ENCODE peak calls at places on chromosomes 6 and 20, in four cellular contexts. E is K562, Z is GM12878, D is HepG2. A is an unnamed sample.

GRCh38 chr6:100103194-100103593 is 109.2 kb upstream of the MCHR2 start:
- DNase-seq in E (no peak), Z (no peak), D (no peak), A (no peak)

GRCh38 chr6:108175592-108176279 is 9.9 kb downstream of the NR2E1 start:
- DNase-seq in E (peak), Z (no peak), D (no peak), A (peak)

GRCh38 chr6:165697171-165697570 is 34.1 kb upstream of the PDE10A start:
- DNase-seq in E (no peak), Z (no peak), D (no peak), A (no peak)

GRCh38 chr20:49584418-49585382 is 16.8 kb upstream of the PTGIS start:
- DNase-seq in E (no peak), Z (no peak), D (no peak), A (no peak)

GRCh38 chr20:56414842-56415765 is 3.0 kb downstream of the CASS4 start:
- DNase-seq in E (peak), Z (no peak), D (no peak), A (no peak)

GRCh38 chr6:13536796-13537526 is 37.4 kb upstream of the SIRT5 start:
- DNase-seq in E (no peak), Z (no peak), D (no peak), A (no peak)

GRCh38 chr6:83514877-83515466 is 2.6 kb downstream of the PRSS35 start:
- DNase-seq in E (peak), Z (peak), D (peak), A (peak)

GRCh38 chr20:1818247-1818840 is 76.9 kb upstream of the SIRPA start:
- DNase-seq in E (no peak), Z (no peak), D (no peak), A (no peak)

GRCh38 chr6:34412054-34412453 is 13.8 kb downstream of the RPS10 start:
- DNase-seq in E (no peak), Z (no peak), D (no peak), A (no peak)

GRCh38 chr6:88402909-88403308 is 236.8 kb upstream of the CNR1 start:
- DNase-seq in E (no peak), Z (no peak), D (no peak), A (no peak)

GRCh38 chr6:110949679-110950285 is 8.7 kb upstream of the GTF3C6 start:
- DNase-seq in E (peak), Z (no peak), D (no peak), A (no peak)

GRCh38 chr6:102619585-102619984 is 1226.1 kb downstream of the GRIK2 start:
- DNase-seq in E (no peak), Z (no peak), D (peak), A (no peak)

GRCh38 chr20:26167499-26167898 is 470.8 kb upstream of the ZNF337 start:
- DNase-seq in E (no peak), Z (no peak), D (no peak), A (no peak)

GRCh38 chr6:43915213-43915869 is 145.3 kb downstream of the VEGFA start:
- DNase-seq in E (no peak), Z (no peak), D (no peak), A (no peak)

GRCh38 chr6:166041277-166041676 is 126.4 kb downstream of the TBXT start:
- DNase-seq in E (no peak), Z (no peak), D (no peak), A (no peak)

GRCh38 chr6:130276507-130276906 is 53.8 kb upstream of the SAMD3 start:
- DNase-seq in E (no peak), Z (no peak), D (no peak), A (no peak)
- TF ChIP-seq CREM in E (no peak), Z (no peak), D (no peak), A (no peak)

DNA sequence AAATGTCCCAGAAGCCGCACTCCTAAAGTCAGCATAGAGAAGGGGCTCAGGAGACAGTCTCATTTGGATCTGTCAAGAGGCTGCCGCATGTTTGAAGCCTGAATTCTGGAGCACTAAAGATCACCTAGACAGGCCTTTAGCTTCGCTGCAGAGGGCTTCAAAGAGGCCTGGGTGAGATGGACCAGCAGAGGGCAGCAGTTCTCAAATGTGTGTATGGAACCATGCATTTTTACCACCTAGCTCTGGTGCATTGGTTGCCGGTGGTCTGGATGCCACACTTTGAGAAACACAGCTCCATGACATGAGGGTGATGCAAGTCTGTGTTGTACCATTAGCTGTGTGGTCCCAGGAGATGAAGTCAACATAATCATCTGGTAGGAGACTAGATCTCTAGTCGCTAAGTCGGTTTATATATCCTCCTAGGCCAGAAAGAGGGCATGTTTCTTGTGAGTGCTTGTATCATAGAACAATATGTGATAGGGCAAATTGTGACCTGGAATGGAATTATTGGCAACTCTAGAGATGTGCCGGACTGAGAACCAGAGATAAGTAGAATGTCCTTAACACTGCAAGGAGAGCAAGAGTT is 64.8 kb downstream of the KIAA0319 start:
- DNase-seq in E (peak), Z (no peak), D (peak), A (peak)
- TF ChIP-seq CREM in E (no peak), Z (no peak), D (no peak), A (no peak)

DNA sequence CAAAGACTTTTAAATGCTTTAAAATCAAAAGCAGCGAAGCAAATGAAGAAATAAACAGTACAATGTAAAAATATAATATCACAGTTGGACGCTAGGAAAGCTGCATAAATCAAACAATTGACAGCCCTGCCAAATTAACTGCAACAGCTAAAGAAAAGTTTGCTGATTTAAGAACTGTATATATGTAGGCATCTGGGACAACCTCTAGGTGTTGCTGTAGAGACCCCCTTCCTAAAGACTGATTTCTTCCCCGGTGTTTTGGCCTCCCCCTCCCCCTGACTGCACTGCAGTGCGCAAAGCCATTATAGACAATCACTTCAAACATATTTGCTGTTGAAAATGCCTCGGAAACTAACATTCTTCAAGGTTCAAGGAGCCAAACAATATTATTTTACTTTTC is 1.1 kb downstream of the ELOVL4 start:
- DNase-seq in E (no peak), Z (no peak), D (peak), A (peak)
- TF ChIP-seq CREM in E (no peak), Z (no peak), D (no peak), A (no peak)

DNA sequence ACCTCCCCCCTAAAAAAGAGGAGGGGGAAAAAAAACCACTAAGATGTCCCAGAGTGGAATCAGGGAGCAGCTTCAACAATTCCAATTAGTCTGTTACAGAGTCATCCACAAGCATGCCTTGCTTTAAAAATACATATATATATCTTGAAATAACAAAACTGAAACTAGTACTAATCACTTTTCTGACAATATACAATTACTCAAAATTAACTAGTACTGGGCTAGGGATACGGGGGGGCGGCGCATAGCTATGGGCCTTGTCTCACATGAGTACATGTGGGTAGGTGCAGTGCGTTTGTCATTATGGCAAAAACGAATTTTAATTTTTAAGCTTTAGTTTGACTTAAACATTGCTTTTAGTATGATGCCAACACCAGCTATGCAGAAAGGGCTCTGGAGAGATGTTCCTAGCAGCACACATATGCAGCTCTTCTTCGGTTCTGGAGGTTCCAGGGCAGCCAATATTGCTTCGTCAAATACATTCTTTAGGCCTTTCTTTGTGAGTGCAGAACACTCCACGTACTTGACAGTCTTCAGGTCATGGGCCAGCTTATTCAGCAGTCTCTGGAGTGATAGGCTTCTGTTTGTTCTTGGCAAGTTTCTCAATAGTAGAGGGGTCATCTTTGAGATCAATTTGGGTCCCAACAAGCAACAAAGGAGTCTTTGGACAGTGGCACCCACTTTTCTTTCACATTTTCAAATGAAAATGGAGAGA is 38.8 kb downstream of the ITCH start:
- DNase-seq in E (no peak), Z (no peak), D (peak), A (no peak)
- TF ChIP-seq CREM in E (no peak), Z (no peak), D (no peak), A (no peak)